ENCODE peak calls at places on chromosomes 16 and 17, in five cellular contexts. P is left lobe of liver; E is activated CD4-positive, alpha-beta memory T cell treated with anti-CD3 and anti-CD28 coated beads, Interleukin-2, amount 10 ng/mL, durations not matched to agents 7 days and 5 days; Z is stimulated activated effector memory CD8-positive, alpha-beta T cell treated with anti-CD3 and anti-CD28 coated beads, Interleukin-12 subunit alpha, Interleukin-12 subunit beta, amount 100 ng/mL, for 72 hours; S is nephron progenitor cell. N is an unnamed sample.

GRCh38 chr17:47813077-47813476 is 8.5 kb downstream of the OSBPL7 start:
- DNase-seq in E (no peak), P (no peak), Z (no peak), S (no peak), N (no peak)

GRCh38 chr17:57989011-57989345 is 924 bp upstream of the VEZF1 start:
- DNase-seq in E (no peak), Z (no peak), P (no peak), S (no peak), N (peak; percentile 52)

GRCh38 chr16:51237861-51238378 is 86.8 kb upstream of the SALL1 start:
- DNase-seq in S (no peak), E (no peak), P (no peak), Z (no peak), N (no peak)

GRCh38 chr17:80955078-80955477 is 36.6 kb upstream of the CHMP6 start:
- DNase-seq in E (no peak), Z (no peak), P (no peak), S (no peak), N (no peak)

GRCh38 chr16:21663889-21664647 is at the start of gene OTOA:
- DNase-seq in P (no peak), S (peak; percentile 34), Z (no peak), E (no peak), N (no peak)

GRCh38 chr17:65222216-65222738 is 85.1 kb downstream of the RGS9 start:
- DNase-seq in E (no peak), P (no peak), S (no peak), Z (no peak), N (no peak)

GRCh38 chr17:37527249-37527851 is 37.7 kb downstream of the DUSP14 start:
- DNase-seq in P (no peak), S (no peak), Z (no peak), E (no peak), N (no peak)

GRCh38 chr17:56320443-56320842 is 167.2 kb downstream of the ANKFN1 start:
- DNase-seq in Z (no peak), P (no peak), E (no peak), S (no peak), N (no peak)

GRCh38 chr16:31521368-31521767 is 6.3 kb upstream of the AHSP start:
- DNase-seq in Z (no peak), S (no peak), P (no peak), E (no peak), N (no peak)

GRCh38 chr16:73433493-73434307 is 385.8 kb upstream of the ZFHX3 start:
- DNase-seq in P (no peak), Z (no peak), S (peak; percentile 16), E (no peak), N (no peak)

GRCh38 chr17:50184611-50185398 is 16.6 kb downstream of the COL1A1 start:
- DNase-seq in S (no peak), Z (no peak), P (no peak), E (no peak), N (no peak)

N was measured in mucosa of gallbladder.